ENCODE peak calls at places on chromosome 7, in ten cellular contexts. M is WTC11; S is AG09319; C is AG04450; H is foreskin fibroblast; X is spleen; K is mucosa of descending colon; J is CD8-positive, alpha-beta T cell; V is activated CD8-positive, alpha-beta T cell treated with anti-CD3 and anti-CD28 coated beads for 36 hours; G is body of pancreas. O is an unnamed sample.

GRCh38 chr7:157339777-157340677 is 3.2 kb downstream of the DNAJB6 start:
- DNase-seq in M (peak), S (no peak), C (no peak), H (peak), X (no peak), K (no peak), J (peak), V (peak), G (peak), O (no peak)

GRCh38 chr7:11751315-11751714 is 80.7 kb downstream of the THSD7A start:
- DNase-seq in M (no peak), S (no peak), C (no peak), H (no peak), X (no peak), K (no peak), J (no peak), V (no peak), G (no peak), O (no peak)

GRCh38 chr7:25260862-25261454 is 32.7 kb upstream of the NPVF start:
- DNase-seq in M (no peak), S (no peak), C (peak), H (peak), X (no peak), K (no peak), J (no peak), V (peak), G (no peak), O (no peak)

GRCh38 chr7:666454-667292 is 59.8 kb upstream of the DNAAF5 start:
- DNase-seq in M (no peak), S (no peak), C (no peak), H (no peak), X (no peak), K (no peak), J (no peak), V (no peak), G (no peak), O (no peak)

GRCh38 chr7:115618676-115619075 is 411.9 kb downstream of the TFEC start:
- DNase-seq in M (no peak), S (peak), C (peak), H (peak), X (no peak), K (no peak), J (no peak), V (no peak), G (no peak), O (no peak)

GRCh38 chr7:55572378-55573233 is at the start of gene VOPP1:
- DNase-seq in M (peak), S (no peak), C (no peak), H (peak), X (peak), K (peak), J (peak), V (peak), G (peak), O (no peak)

GRCh38 chr7:6406121-6406520 is 41.6 kb downstream of the DAGLB start:
- DNase-seq in M (no peak), S (no peak), C (no peak), H (no peak), X (no peak), K (no peak), J (no peak), V (no peak), G (no peak), O (no peak)

GRCh38 chr7:94297397-94297838 is 97.3 kb upstream of the COL1A2 start:
- DNase-seq in M (no peak), S (peak), C (peak), H (peak), X (no peak), K (no peak), J (no peak), V (no peak), G (peak), O (no peak)

GRCh38 chr7:124723012-124723411 is 42.6 kb downstream of the GPR37 start:
- DNase-seq in M (no peak), S (no peak), C (no peak), H (peak), X (no peak), K (no peak), J (no peak), V (no peak), G (no peak), O (no peak)

GRCh38 chr7:94664023-94664422 is 8.1 kb upstream of the SGCE start:
- DNase-seq in M (no peak), S (no peak), C (no peak), H (no peak), X (peak), K (peak), J (no peak), V (no peak), G (no peak), O (no peak)

GRCh38 chr7:15396210-15397158 is 165.3 kb downstream of the AGMO start:
- DNase-seq in M (no peak), S (no peak), C (no peak), H (no peak), X (no peak), K (no peak), J (no peak), V (no peak), G (no peak), O (no peak)

GRCh38 chr7:130268463-130269317 is 2.0 kb downstream of the CPA2 start:
- DNase-seq in M (no peak), S (no peak), C (no peak), H (no peak), X (no peak), K (no peak), J (no peak), V (no peak), G (no peak), O (no peak)

GRCh38 chr7:36312064-36312914 is 77.4 kb upstream of the ANLN start:
- DNase-seq in M (peak), S (no peak), C (no peak), H (no peak), X (peak), K (peak), J (no peak), V (peak), G (peak), O (no peak)

GRCh38 chr7:98802781-98803110 is 67.1 kb downstream of the TMEM130 start:
- DNase-seq in M (no peak), S (no peak), C (no peak), H (no peak), X (no peak), K (no peak), J (no peak), V (no peak), G (no peak), O (no peak)

GRCh38 chr7:29877196-29877595 is 70.9 kb downstream of the WIPF3 start:
- DNase-seq in M (no peak), S (no peak), C (no peak), H (no peak), X (no peak), K (no peak), J (no peak), V (no peak), G (no peak), O (no peak)

GRCh38 chr7:1706721-1707613 is 36.9 kb downstream of the ELFN1 start:
- DNase-seq in M (no peak), S (no peak), C (no peak), H (no peak), X (peak), K (no peak), J (no peak), V (no peak), G (no peak), O (peak)

GRCh38 chr7:50733552-50733951 is 49.1 kb downstream of the GRB10 start:
- DNase-seq in M (no peak), S (no peak), C (no peak), H (no peak), X (peak), K (no peak), J (no peak), V (no peak), G (peak), O (no peak)

GRCh38 chr7:33649476-33650441 is 255.6 kb upstream of the BMPER start:
- DNase-seq in M (no peak), S (no peak), C (no peak), H (no peak), X (no peak), K (no peak), J (no peak), V (no peak), G (no peak), O (no peak)

GRCh38 chr7:115722302-115722701 is 308.3 kb downstream of the TFEC start:
- DNase-seq in M (no peak), S (no peak), C (no peak), H (no peak), X (no peak), K (no peak), J (no peak), V (no peak), G (no peak), O (no peak)

GRCh38 chr7:102248456-102249395 is 37.9 kb upstream of the SH2B2 start:
- DNase-seq in M (peak), S (no peak), C (no peak), H (no peak), X (no peak), K (no peak), J (no peak), V (no peak), G (no peak), O (no peak)

GRCh38 chr7:2263176-2263575 is 21.1 kb downstream of the NUDT1 start:
- DNase-seq in M (no peak), S (no peak), C (no peak), H (no peak), X (peak), K (no peak), J (no peak), V (no peak), G (no peak), O (no peak)

GRCh38 chr7:10815546-10815945 is 158.1 kb upstream of the PHF14 start:
- DNase-seq in M (no peak), S (no peak), C (no peak), H (no peak), X (no peak), K (no peak), J (no peak), V (no peak), G (no peak), O (no peak)

GRCh38 chr7:66505531-66506451 is 122.9 kb upstream of the KCTD7 start:
- DNase-seq in M (no peak), S (no peak), C (no peak), H (peak), X (peak), K (peak), J (no peak), V (peak), G (no peak), O (no peak)

GRCh38 chr7:130360518-130360917 is 15.9 kb downstream of the CPA5 start:
- DNase-seq in M (no peak), S (no peak), C (no peak), H (no peak), X (no peak), K (no peak), J (no peak), V (no peak), G (no peak), O (no peak)

GRCh38 chr7:69182596-69183467 is 415.4 kb upstream of the AUTS2 start:
- DNase-seq in M (no peak), S (no peak), C (no peak), H (no peak), X (no peak), K (no peak), J (no peak), V (no peak), G (no peak), O (no peak)

GRCh38 chr7:132035517-132036362 is 479.3 kb upstream of the PODXL start:
- DNase-seq in M (no peak), S (no peak), C (no peak), H (no peak), X (no peak), K (no peak), J (no peak), V (no peak), G (no peak), O (no peak)

GRCh38 chr7:80942261-80943041 is 23.6 kb upstream of the SEMA3C start:
- DNase-seq in M (peak), S (peak), C (peak), H (peak), X (no peak), K (peak), J (no peak), V (no peak), G (peak), O (no peak)

GRCh38 chr7:135650831-135651573 is 11.3 kb upstream of the STMP1 start:
- DNase-seq in M (no peak), S (no peak), C (no peak), H (peak), X (no peak), K (no peak), J (no peak), V (no peak), G (peak), O (no peak)

GRCh38 chr7:129923709-129924108 is 29.1 kb downstream of the UBE2H start:
- DNase-seq in M (no peak), S (peak), C (peak), H (peak), X (no peak), K (no peak), J (no peak), V (no peak), G (no peak), O (no peak)

GRCh38 chr7:116210345-116211005 is at the start of gene TES:
- DNase-seq in M (peak), S (no peak), C (no peak), H (peak), X (peak), K (peak), J (peak), V (peak), G (peak), O (peak)

GRCh38 chr7:30865821-30866220 is 45.8 kb upstream of the AQP1 start:
- DNase-seq in M (no peak), S (no peak), C (no peak), H (no peak), X (no peak), K (no peak), J (no peak), V (no peak), G (no peak), O (no peak)

DNA sequence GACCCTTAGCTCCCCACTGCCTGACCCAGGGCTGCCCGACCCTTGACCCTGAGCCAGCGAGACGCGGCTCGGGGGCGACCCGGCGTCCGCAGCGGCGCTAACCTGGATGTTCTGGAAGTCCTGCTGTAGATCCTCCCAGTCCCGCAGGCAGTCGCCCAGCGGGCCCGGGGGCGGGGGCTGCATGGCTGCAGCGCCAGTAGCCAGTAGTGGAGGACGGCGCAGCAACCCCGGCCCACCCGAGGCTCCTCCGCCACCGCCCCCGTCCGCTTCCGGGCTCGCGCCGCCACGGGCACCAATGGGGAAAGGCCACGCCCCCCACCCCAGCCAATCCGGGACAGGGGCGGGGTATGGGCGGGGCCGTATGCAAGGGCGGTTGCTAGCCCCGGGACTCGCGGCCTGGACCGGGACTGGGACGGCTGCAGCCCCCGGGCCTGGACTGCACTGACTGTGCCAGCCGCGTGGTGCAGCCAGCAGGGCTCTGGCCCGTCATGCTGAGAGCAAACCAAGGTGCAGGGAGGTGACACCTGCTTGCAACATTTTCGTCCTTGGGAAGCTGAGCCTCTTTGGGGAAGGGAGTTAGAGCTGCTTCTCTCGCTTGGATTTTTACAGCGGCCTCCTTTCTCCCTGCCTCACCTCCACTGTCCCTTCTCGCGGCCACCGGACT is at the start of gene TMEM120A:
- DNase-seq in M (peak), S (peak), C (peak), H (peak), X (peak), K (peak), J (peak), V (peak), G (peak), O (peak)
- TF ChIP-seq CTCF in M (no peak), S (no peak), C (peak), H (no peak), X (peak), K (no peak), J (no peak), V (no peak), G (peak), O (peak)

DNA sequence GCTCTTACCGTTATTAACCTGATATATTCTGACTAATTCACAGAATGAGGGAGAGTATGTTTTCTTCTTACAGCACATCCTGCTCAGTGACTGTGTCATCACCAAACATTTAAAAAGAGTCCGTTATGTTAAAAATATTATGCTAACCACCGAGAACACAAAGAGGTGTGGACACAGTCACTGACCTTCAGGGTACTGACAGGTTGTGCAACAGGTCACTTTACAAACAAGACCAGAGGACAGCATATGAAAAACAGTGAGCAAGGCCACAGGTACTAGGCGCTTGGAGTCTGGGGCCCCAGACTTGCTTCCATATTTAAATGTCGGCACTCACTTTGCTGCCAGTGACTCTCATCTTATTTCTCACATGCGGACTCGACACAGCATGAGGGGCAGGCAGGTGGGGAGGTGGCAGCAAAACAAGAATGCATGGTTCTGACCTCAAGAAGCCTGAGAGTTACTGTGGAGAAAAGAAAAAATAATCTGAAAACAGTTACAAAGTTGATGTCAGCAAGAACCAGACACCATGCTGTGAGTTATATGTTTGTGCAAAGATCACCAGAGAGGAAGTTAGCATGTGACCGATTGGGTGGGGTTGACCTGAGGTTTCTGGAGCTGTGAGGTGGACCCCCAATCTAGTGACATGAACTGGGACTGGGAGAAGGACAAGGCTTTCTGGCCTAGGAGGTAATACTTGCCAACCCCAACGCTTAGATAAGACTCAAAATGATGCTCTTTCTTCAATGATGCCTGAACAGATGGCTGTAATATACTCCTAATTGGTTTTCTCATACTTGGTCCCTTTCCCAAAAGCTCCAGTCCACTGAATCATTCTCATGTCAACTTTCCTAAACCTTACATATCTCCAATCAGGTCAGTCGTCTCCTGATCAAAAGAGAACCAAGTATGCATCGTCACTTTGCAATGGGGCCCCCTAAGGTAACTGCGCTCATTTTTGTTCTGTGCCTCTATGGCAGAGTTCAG is 102.4 kb downstream of the HIPK2 start:
- DNase-seq in M (no peak), S (no peak), C (no peak), H (peak), X (no peak), K (no peak), J (no peak), V (no peak), G (peak), O (no peak)
- TF ChIP-seq CTCF in M (no peak), S (no peak), C (no peak), H (no peak), X (no peak), K (no peak), J (no peak), V (no peak), G (no peak), O (no peak)

GRCh38 chr7:22858640-22859561 is 36.3 kb upstream of the TOMM7 start:
- DNase-seq in M (no peak), S (peak), C (peak), H (peak), X (no peak), K (no peak), J (no peak), V (peak), G (peak), O (no peak)

GRCh38 chr7:22859676-22860290 is 37.1 kb upstream of the TOMM7 start:
- DNase-seq in M (no peak), S (peak), C (no peak), H (peak), X (no peak), K (no peak), J (no peak), V (no peak), G (peak), O (no peak)

GRCh38 chr7:22860337-22860736 is 37.7 kb upstream of the TOMM7 start:
- DNase-seq in M (no peak), S (no peak), C (no peak), H (peak), X (no peak), K (no peak), J (no peak), V (no peak), G (no peak), O (no peak)

GRCh38 chr7:22861576-22861975 is 38.9 kb upstream of the TOMM7 start:
- DNase-seq in M (no peak), S (no peak), C (no peak), H (peak), X (no peak), K (no peak), J (no peak), V (no peak), G (peak), O (no peak)

DNA sequence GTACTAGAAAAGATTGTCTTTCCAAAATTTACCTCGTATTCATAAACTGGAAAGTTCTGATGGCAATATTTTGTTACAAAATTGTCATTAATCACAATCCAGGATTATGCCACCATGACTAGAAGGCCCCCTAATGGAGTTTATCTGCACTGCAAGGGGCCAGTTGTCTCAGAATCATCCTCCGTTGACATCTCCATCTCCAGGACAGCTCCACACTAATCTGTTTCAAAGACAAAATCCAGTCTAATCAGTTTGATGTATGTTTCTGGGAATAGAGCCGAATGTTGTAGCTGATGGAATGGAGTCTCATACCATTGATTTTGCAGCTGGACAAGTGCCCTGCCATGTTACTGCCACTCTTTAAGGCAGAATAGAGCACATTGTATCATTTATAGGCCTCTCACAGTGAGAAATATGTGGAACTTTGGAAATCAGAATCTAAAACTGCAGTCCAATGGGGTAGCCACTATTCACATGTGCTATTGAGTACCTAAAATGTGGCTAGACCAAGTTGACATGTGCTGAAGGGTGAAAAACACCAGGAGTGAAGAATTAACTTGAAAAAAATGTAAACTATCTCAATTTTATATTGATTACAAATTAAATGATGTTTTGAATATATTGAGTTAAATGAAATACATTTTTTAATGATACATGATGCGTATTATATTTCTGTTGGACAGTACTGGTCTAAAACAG is 38.3 kb upstream of the TOMM7 start:
- DNase-seq in M (peak), S (no peak), C (no peak), H (peak), X (no peak), K (no peak), J (no peak), V (peak), G (no peak), O (no peak)
- TF ChIP-seq CTCF in M (peak), S (peak), C (peak), H (peak), X (peak), K (no peak), J (peak), V (peak), G (peak), O (peak)

GRCh38 chr7:155371884-155372781 is 74.5 kb downstream of the INSIG1 start:
- DNase-seq in M (no peak), S (no peak), C (no peak), H (peak), X (peak), K (no peak), J (no peak), V (peak), G (peak), O (no peak)

GRCh38 chr7:155373359-155374273 is 75.9 kb downstream of the INSIG1 start:
- DNase-seq in M (peak), S (no peak), C (no peak), H (peak), X (peak), K (no peak), J (no peak), V (no peak), G (no peak), O (no peak)

GRCh38 chr7:155374276-155375252 is 76.9 kb downstream of the INSIG1 start:
- DNase-seq in M (no peak), S (no peak), C (no peak), H (no peak), X (no peak), K (no peak), J (no peak), V (no peak), G (no peak), O (no peak)

GRCh38 chr7:155371331-155371883 is 73.7 kb downstream of the INSIG1 start:
- DNase-seq in M (no peak), S (no peak), C (no peak), H (no peak), X (peak), K (no peak), J (no peak), V (no peak), G (no peak), O (no peak)

GRCh38 chr7:155372782-155373358 is 75.2 kb downstream of the INSIG1 start:
- DNase-seq in M (no peak), S (no peak), C (no peak), H (no peak), X (no peak), K (no peak), J (no peak), V (no peak), G (no peak), O (no peak)
- TF ChIP-seq CTCF in M (no peak), S (no peak), C (no peak), H (no peak), X (no peak), K (no peak), J (no peak), V (no peak), G (no peak), O (no peak)

GRCh38 chr7:149381245-149381644 is 79.6 kb downstream of the ZNF777 start:
- DNase-seq in M (no peak), S (no peak), C (no peak), H (no peak), X (no peak), K (no peak), J (no peak), V (no peak), G (no peak), O (no peak)
- TF ChIP-seq CTCF in M (no peak), S (no peak), C (no peak), H (no peak), X (no peak), K (no peak), J (no peak), V (no peak), G (no peak), O (no peak)

O was measured in type B pancreatic cell.